ENCODE peak calls at places on chromosomes 6 and 20, in eight cellular contexts. One of them, this sample, is unnamed.

GRCh38 chr6:30591008-30591407 is 19.8 kb downstream of the ABCF1 start:
- DNase-seq in tibial nerve: no peak
- DNase-seq in heart right ventricle: no peak
- DNase-seq in AG10803: peak
- DNase-seq in cardiac muscle cell: peak
- DNase-seq in CD4-positive, alpha-beta memory T cell: no peak
- DNase-seq in brain microvascular endothelial cell: no peak
- DNase-seq in fibroblast of lung: peak
- DNase-seq in this sample: no peak

GRCh38 chr6:51025082-51025777 is 206.6 kb downstream of the TFAP2B start:
- DNase-seq in tibial nerve: no peak
- DNase-seq in fibroblast of lung: no peak
- DNase-seq in AG10803: peak
- DNase-seq in heart right ventricle: no peak
- DNase-seq in CD4-positive, alpha-beta memory T cell: no peak
- DNase-seq in brain microvascular endothelial cell: peak
- DNase-seq in cardiac muscle cell: no peak
- DNase-seq in this sample: no peak

GRCh38 chr6:128725271-128726233 is 157.4 kb upstream of the LAMA2 start:
- DNase-seq in brain microvascular endothelial cell: peak
- DNase-seq in cardiac muscle cell: peak
- DNase-seq in AG10803: peak
- DNase-seq in heart right ventricle: peak
- DNase-seq in fibroblast of lung: peak
- DNase-seq in tibial nerve: peak
- DNase-seq in CD4-positive, alpha-beta memory T cell: peak
- DNase-seq in this sample: no peak

GRCh38 chr20:38343107-38343797 is 3.0 kb upstream of the LBP start:
- DNase-seq in fibroblast of lung: peak
- DNase-seq in cardiac muscle cell: peak
- DNase-seq in tibial nerve: peak
- DNase-seq in heart right ventricle: no peak
- DNase-seq in AG10803: peak
- DNase-seq in brain microvascular endothelial cell: no peak
- DNase-seq in CD4-positive, alpha-beta memory T cell: no peak
- DNase-seq in this sample: no peak

GRCh38 chr6:149264629-149265028 is 52.9 kb upstream of the TAB2 start:
- DNase-seq in CD4-positive, alpha-beta memory T cell: peak
- DNase-seq in AG10803: no peak
- DNase-seq in brain microvascular endothelial cell: no peak
- DNase-seq in heart right ventricle: no peak
- DNase-seq in tibial nerve: no peak
- DNase-seq in fibroblast of lung: no peak
- DNase-seq in cardiac muscle cell: no peak
- DNase-seq in this sample: peak

GRCh38 chr20:48295966-48296421 is 510.7 kb upstream of the SULF2 start:
- DNase-seq in cardiac muscle cell: peak
- DNase-seq in heart right ventricle: no peak
- DNase-seq in AG10803: peak
- DNase-seq in CD4-positive, alpha-beta memory T cell: no peak
- DNase-seq in brain microvascular endothelial cell: peak
- DNase-seq in tibial nerve: no peak
- DNase-seq in fibroblast of lung: peak
- DNase-seq in this sample: no peak

GRCh38 chr20:62741701-62742491 is 33.3 kb downstream of the NTSR1 start:
- DNase-seq in brain microvascular endothelial cell: no peak
- DNase-seq in fibroblast of lung: no peak
- DNase-seq in cardiac muscle cell: no peak
- DNase-seq in AG10803: no peak
- DNase-seq in tibial nerve: no peak
- DNase-seq in heart right ventricle: no peak
- DNase-seq in CD4-positive, alpha-beta memory T cell: no peak
- DNase-seq in this sample: no peak

GRCh38 chr6:14814016-14814415 is 431.9 kb upstream of the JARID2 start:
- DNase-seq in tibial nerve: no peak
- DNase-seq in fibroblast of lung: no peak
- DNase-seq in CD4-positive, alpha-beta memory T cell: no peak
- DNase-seq in brain microvascular endothelial cell: no peak
- DNase-seq in AG10803: peak
- DNase-seq in cardiac muscle cell: no peak
- DNase-seq in heart right ventricle: no peak
- DNase-seq in this sample: no peak

GRCh38 chr6:122779672-122780066 is at the start of gene FABP7:
- DNase-seq in tibial nerve: no peak
- DNase-seq in heart right ventricle: no peak
- DNase-seq in fibroblast of lung: no peak
- DNase-seq in AG10803: no peak
- DNase-seq in brain microvascular endothelial cell: no peak
- DNase-seq in cardiac muscle cell: no peak
- DNase-seq in CD4-positive, alpha-beta memory T cell: no peak
- DNase-seq in this sample: no peak

GRCh38 chr6:14193524-14193923 is 76.0 kb downstream of the CD83 start:
- DNase-seq in cardiac muscle cell: no peak
- DNase-seq in brain microvascular endothelial cell: no peak
- DNase-seq in AG10803: no peak
- DNase-seq in fibroblast of lung: no peak
- DNase-seq in heart right ventricle: no peak
- DNase-seq in tibial nerve: no peak
- DNase-seq in CD4-positive, alpha-beta memory T cell: no peak
- DNase-seq in this sample: no peak

GRCh38 chr20:50224553-50225255 is 34.1 kb downstream of the CEBPB start:
- DNase-seq in CD4-positive, alpha-beta memory T cell: no peak
- DNase-seq in AG10803: peak
- DNase-seq in tibial nerve: peak
- DNase-seq in heart right ventricle: peak
- DNase-seq in brain microvascular endothelial cell: peak
- DNase-seq in cardiac muscle cell: peak
- DNase-seq in fibroblast of lung: peak
- DNase-seq in this sample: no peak

GRCh38 chr6:120384671-120385070 is 949.6 kb downstream of the TBC1D32 start:
- DNase-seq in brain microvascular endothelial cell: no peak
- DNase-seq in heart right ventricle: no peak
- DNase-seq in fibroblast of lung: peak
- DNase-seq in cardiac muscle cell: peak
- DNase-seq in tibial nerve: no peak
- DNase-seq in AG10803: no peak
- DNase-seq in CD4-positive, alpha-beta memory T cell: no peak
- DNase-seq in this sample: no peak

GRCh38 chr6:13384966-13385365 is 56.6 kb upstream of the TBC1D7 start:
- DNase-seq in cardiac muscle cell: no peak
- DNase-seq in AG10803: no peak
- DNase-seq in brain microvascular endothelial cell: no peak
- DNase-seq in fibroblast of lung: no peak
- DNase-seq in CD4-positive, alpha-beta memory T cell: no peak
- DNase-seq in heart right ventricle: no peak
- DNase-seq in tibial nerve: no peak
- DNase-seq in this sample: no peak

GRCh38 chr6:46419576-46420002 is 71.7 kb downstream of the RCAN2 start:
- DNase-seq in cardiac muscle cell: peak
- DNase-seq in CD4-positive, alpha-beta memory T cell: peak
- DNase-seq in AG10803: peak
- DNase-seq in brain microvascular endothelial cell: peak
- DNase-seq in heart right ventricle: peak
- DNase-seq in tibial nerve: peak
- DNase-seq in fibroblast of lung: peak
- DNase-seq in this sample: peak

GRCh38 chr6:35300848-35301247 is 3.2 kb downstream of the DEF6 start:
- DNase-seq in heart right ventricle: no peak
- DNase-seq in AG10803: no peak
- DNase-seq in brain microvascular endothelial cell: no peak
- DNase-seq in tibial nerve: no peak
- DNase-seq in cardiac muscle cell: no peak
- DNase-seq in CD4-positive, alpha-beta memory T cell: peak
- DNase-seq in fibroblast of lung: no peak
- DNase-seq in this sample: peak

GRCh38 chr6:49576618-49577017 is 26.1 kb downstream of the C6orf141 start:
- DNase-seq in heart right ventricle: no peak
- DNase-seq in brain microvascular endothelial cell: no peak
- DNase-seq in cardiac muscle cell: no peak
- DNase-seq in tibial nerve: no peak
- DNase-seq in fibroblast of lung: no peak
- DNase-seq in CD4-positive, alpha-beta memory T cell: no peak
- DNase-seq in AG10803: no peak
- DNase-seq in this sample: no peak

GRCh38 chr6:71289802-71290175 is 1.2 kb downstream of the OGFRL1 start:
- DNase-seq in CD4-positive, alpha-beta memory T cell: no peak
- DNase-seq in heart right ventricle: no peak
- DNase-seq in cardiac muscle cell: no peak
- DNase-seq in brain microvascular endothelial cell: no peak
- DNase-seq in tibial nerve: no peak
- DNase-seq in fibroblast of lung: no peak
- DNase-seq in AG10803: no peak
- DNase-seq in this sample: no peak

GRCh38 chr6:71290611-71291010 is 2.0 kb downstream of the OGFRL1 start:
- DNase-seq in cardiac muscle cell: no peak
- DNase-seq in CD4-positive, alpha-beta memory T cell: no peak
- DNase-seq in heart right ventricle: no peak
- DNase-seq in brain microvascular endothelial cell: no peak
- DNase-seq in AG10803: no peak
- DNase-seq in fibroblast of lung: no peak
- DNase-seq in tibial nerve: no peak
- DNase-seq in this sample: no peak

GRCh38 chr6:71294121-71294523 is 5.5 kb downstream of the OGFRL1 start:
- DNase-seq in cardiac muscle cell: peak
- DNase-seq in tibial nerve: no peak
- DNase-seq in fibroblast of lung: peak
- DNase-seq in AG10803: peak
- DNase-seq in brain microvascular endothelial cell: peak
- DNase-seq in CD4-positive, alpha-beta memory T cell: no peak
- DNase-seq in heart right ventricle: no peak
- DNase-seq in this sample: no peak

GRCh38 chr6:71289039-71289801 is 609 bp downstream of the OGFRL1 start:
- DNase-seq in brain microvascular endothelial cell: no peak
- DNase-seq in AG10803: peak
- DNase-seq in fibroblast of lung: no peak
- DNase-seq in heart right ventricle: no peak
- DNase-seq in cardiac muscle cell: peak
- DNase-seq in tibial nerve: no peak
- DNase-seq in CD4-positive, alpha-beta memory T cell: peak
- DNase-seq in this sample: peak

DNA sequence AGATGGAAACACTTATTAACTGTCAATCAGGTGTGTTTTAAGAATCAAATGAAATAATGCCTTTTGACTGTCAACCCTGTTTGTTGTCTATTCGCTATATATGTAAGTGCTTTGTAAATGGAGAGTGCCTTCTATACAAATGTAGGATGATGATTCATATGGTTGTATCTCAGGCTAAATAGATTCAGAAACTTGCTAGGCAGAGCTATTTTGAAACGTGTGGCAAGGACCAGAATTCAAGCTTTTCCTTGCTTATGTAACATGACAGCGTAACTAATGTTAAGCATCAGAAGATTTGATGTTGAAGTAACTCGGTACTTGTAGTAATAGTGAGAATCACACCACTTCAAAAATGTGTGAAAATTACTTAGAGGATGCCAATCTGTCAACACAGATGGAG is 3.4 kb downstream of the OGFRL1 start:
- DNase-seq in cardiac muscle cell: peak
- DNase-seq in fibroblast of lung: no peak
- DNase-seq in CD4-positive, alpha-beta memory T cell: no peak
- DNase-seq in tibial nerve: no peak
- DNase-seq in brain microvascular endothelial cell: no peak
- DNase-seq in AG10803: peak
- DNase-seq in heart right ventricle: no peak
- DNase-seq in this sample: no peak
- H3K4me3 ChIP-seq in cardiac muscle cell: no peak
- H3K4me3 ChIP-seq in fibroblast of lung: no peak
- H3K4me3 ChIP-seq in CD4-positive, alpha-beta memory T cell: no peak
- H3K4me3 ChIP-seq in tibial nerve: peak
- H3K4me3 ChIP-seq in brain microvascular endothelial cell: no peak
- H3K4me3 ChIP-seq in AG10803: no peak
- H3K4me3 ChIP-seq in heart right ventricle: peak
- H3K4me3 ChIP-seq in this sample: no peak

DNA sequence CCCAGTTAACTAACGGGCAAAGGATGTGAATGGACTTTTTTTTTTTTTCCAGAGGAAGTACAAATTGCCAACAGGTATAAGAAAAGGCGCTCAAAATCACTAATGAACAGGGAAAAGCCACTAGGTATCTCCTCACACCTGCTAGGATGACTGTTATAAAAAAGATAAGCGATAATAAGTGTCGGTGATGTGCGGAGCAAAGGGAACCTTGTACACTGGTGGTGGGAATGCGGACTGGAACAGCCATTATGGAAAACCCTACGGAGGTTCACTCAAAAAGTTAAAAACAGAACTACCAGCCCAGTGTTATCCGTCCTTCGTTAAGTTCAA is 787 bp upstream of the RAB32 start:
- DNase-seq in AG10803: no peak
- DNase-seq in CD4-positive, alpha-beta memory T cell: no peak
- DNase-seq in cardiac muscle cell: no peak
- DNase-seq in heart right ventricle: no peak
- DNase-seq in brain microvascular endothelial cell: no peak
- DNase-seq in fibroblast of lung: peak
- DNase-seq in tibial nerve: no peak
- DNase-seq in this sample: no peak
- H3K4me3 ChIP-seq in AG10803: peak
- H3K4me3 ChIP-seq in CD4-positive, alpha-beta memory T cell: no peak
- H3K4me3 ChIP-seq in cardiac muscle cell: peak
- H3K4me3 ChIP-seq in heart right ventricle: peak
- H3K4me3 ChIP-seq in brain microvascular endothelial cell: peak
- H3K4me3 ChIP-seq in fibroblast of lung: peak
- H3K4me3 ChIP-seq in tibial nerve: peak
- H3K4me3 ChIP-seq in this sample: no peak

GRCh38 chr6:2853766-2854393 is 12.2 kb upstream of the SERPINB1 start:
- DNase-seq in heart right ventricle: no peak
- DNase-seq in AG10803: peak
- DNase-seq in brain microvascular endothelial cell: peak
- DNase-seq in cardiac muscle cell: peak
- DNase-seq in fibroblast of lung: peak
- DNase-seq in tibial nerve: peak
- DNase-seq in CD4-positive, alpha-beta memory T cell: peak
- DNase-seq in this sample: peak
- H3K4me3 ChIP-seq in heart right ventricle: peak
- H3K4me3 ChIP-seq in AG10803: peak
- H3K4me3 ChIP-seq in brain microvascular endothelial cell: peak
- H3K4me3 ChIP-seq in cardiac muscle cell: no peak
- H3K4me3 ChIP-seq in fibroblast of lung: peak
- H3K4me3 ChIP-seq in tibial nerve: peak
- H3K4me3 ChIP-seq in CD4-positive, alpha-beta memory T cell: peak
- H3K4me3 ChIP-seq in this sample: peak

DNA sequence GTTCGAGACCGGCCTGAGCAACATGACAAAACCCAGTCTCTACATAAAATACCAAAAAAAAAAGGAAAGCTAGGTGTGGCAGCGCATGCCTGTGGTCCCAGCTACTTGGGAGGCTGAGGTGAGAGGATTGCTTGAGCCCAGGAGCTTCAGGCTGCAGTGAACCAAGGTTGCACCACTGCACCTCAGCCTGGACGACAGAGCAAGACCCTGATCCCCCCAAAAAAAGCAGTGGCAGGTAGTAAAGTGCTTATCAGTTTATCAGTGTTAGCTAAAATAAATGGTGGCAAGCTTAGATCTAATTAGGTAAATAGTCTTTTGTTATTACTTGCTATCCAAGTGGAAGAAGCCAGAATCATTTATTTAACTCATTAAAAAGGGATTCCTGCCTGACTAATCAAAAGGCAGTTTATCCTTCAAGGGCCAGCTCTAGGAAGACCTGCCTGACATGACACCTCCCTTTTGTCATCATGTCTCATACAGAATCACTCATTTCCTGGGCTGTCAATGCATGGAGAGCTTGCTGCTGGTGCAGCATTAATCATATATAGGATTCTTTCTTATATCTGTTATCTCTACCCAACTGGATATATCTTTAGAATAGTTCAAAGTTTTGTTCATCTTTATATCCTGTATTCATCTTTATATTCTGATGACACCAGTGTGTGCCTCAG is 9.6 kb downstream of the DSTN start:
- DNase-seq in fibroblast of lung: no peak
- DNase-seq in cardiac muscle cell: no peak
- DNase-seq in AG10803: no peak
- DNase-seq in tibial nerve: no peak
- DNase-seq in brain microvascular endothelial cell: no peak
- DNase-seq in heart right ventricle: no peak
- DNase-seq in CD4-positive, alpha-beta memory T cell: no peak
- DNase-seq in this sample: no peak
- H3K4me3 ChIP-seq in fibroblast of lung: no peak
- H3K4me3 ChIP-seq in cardiac muscle cell: no peak
- H3K4me3 ChIP-seq in AG10803: no peak
- H3K4me3 ChIP-seq in tibial nerve: no peak
- H3K4me3 ChIP-seq in brain microvascular endothelial cell: no peak
- H3K4me3 ChIP-seq in heart right ventricle: no peak
- H3K4me3 ChIP-seq in CD4-positive, alpha-beta memory T cell: no peak
- H3K4me3 ChIP-seq in this sample: no peak